ENCODE peak calls at places on chromosome 22, in seven cellular contexts. X is K562, R is GM12891, T is GM12878, P is H1, C is HepG2, M is SK-N-SH. W is an unnamed sample.

GRCh38 chr22:21626735-21627469 is 2.9 kb downstream of the YDJC start:
- DNase-seq in X (peak; percentile 63), T (no peak), P (no peak), C (no peak), R (no peak), M (no peak), W (no peak)

GRCh38 chr22:21033895-21034294 is 1.5 kb upstream of the SLC7A4 start:
- DNase-seq in T (no peak), R (no peak), C (no peak), P (no peak), X (no peak), M (no peak), W (no peak)

GRCh38 chr22:28268176-28268575 is 349.1 kb upstream of the PITPNB start:
- DNase-seq in C (no peak), R (no peak), X (no peak), P (no peak), M (no peak), T (no peak), W (no peak)

GRCh38 chr22:40181323-40181722 is 3.6 kb downstream of the TNRC6B start:
- DNase-seq in P (no peak), X (no peak), R (no peak), T (no peak), C (no peak), M (no peak), W (no peak)

GRCh38 chr22:48901324-48901723 is 926.3 kb downstream of the BRD1 start:
- DNase-seq in X (no peak), R (no peak), T (no peak), P (no peak), C (no peak), M (no peak), W (no peak)

GRCh38 chr22:27097933-27098332 is 440.5 kb downstream of the MIAT start:
- DNase-seq in R (no peak), P (no peak), T (no peak), X (no peak), C (no peak), M (no peak), W (no peak)

GRCh38 chr22:23221351-23221804 is 41.1 kb downstream of the BCR start:
- DNase-seq in P (no peak), R (no peak), M (no peak), C (no peak), X (no peak), T (no peak), W (no peak)

GRCh38 chr22:41021039-41021654 is 70.0 kb downstream of the RBX1 start:
- DNase-seq in M (no peak), P (peak; percentile 59), C (no peak), T (no peak), X (no peak), R (no peak), W (no peak)

GRCh38 chr22:40334899-40335298 is 11.4 kb upstream of the ADSL start:
- DNase-seq in P (no peak), M (peak; percentile 20), R (no peak), X (no peak), T (no peak), C (no peak), W (no peak)

GRCh38 chr22:40534379-40535188 is 101.9 kb downstream of the MRTFA start:
- DNase-seq in R (no peak), T (peak; percentile 53), P (no peak), X (peak; percentile 22), M (no peak), C (no peak), W (no peak)

GRCh38 chr22:35023692-35024363 is 42.1 kb upstream of the ISX start:
- DNase-seq in P (peak; percentile 99), X (peak; percentile 74), R (peak; percentile 74), T (no peak), M (peak; percentile 72), C (no peak), W (peak; percentile 72)

GRCh38 chr22:49967333-49968241 is 7.0 kb downstream of the PIM3 start:
- DNase-seq in C (peak; percentile 70), R (peak; percentile 27), T (no peak), M (peak; percentile 76), P (peak; percentile 46), X (no peak), W (peak; percentile 27)

GRCh38 chr22:44338183-44338812 is 25.5 kb upstream of the SHISAL1 start:
- DNase-seq in M (no peak), R (no peak), T (no peak), C (no peak), X (no peak), P (no peak), W (no peak)

DNA sequence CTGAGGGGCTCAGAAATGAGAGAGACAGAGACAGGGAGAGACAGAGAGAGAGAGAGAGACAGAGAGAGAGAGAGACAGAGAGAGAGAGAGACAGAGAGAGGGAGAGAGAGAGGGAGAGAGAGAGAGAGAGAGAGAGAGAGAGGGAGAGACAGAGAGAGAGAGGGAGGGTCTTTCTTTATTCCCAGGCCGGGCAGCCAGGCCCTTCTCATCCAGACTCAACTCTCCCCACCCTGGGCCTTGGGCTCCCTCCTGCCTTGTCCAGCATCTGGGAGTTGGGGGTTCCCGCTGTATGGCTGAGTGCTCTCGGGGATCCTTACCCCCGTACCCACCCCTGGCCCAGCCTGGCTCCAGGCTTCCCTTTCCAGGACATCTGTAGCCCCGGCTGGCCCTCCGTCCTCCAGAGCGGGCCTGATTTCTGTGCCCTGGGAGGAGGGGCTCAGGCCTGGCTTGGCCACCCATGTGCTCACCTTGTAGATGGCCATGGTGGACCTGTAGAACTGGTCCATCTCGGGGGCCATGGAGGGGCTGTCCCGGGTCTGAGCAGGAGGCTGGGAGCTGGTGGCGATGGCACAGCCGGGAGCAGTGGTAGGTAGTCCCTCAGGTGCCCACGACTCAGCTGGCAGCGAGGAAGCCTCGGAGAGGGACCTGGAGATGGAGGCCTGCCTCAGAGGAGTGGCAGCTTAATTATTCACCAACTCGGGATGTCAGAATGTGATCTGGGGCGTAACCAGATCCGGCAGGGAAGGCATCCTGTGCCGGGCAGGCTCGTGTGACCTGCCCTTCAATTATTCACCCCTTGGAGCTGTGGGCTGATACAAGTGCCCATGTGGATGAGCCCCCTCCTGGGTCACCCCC is at the start of gene BAIAP2L2:
- DNase-seq in R (no peak), P (no peak), X (no peak), T (no peak), M (no peak), C (peak; percentile 79), W (no peak)
- TF ChIP-seq TAF1 in R (no peak), P (no peak), X (no peak), T (no peak), M (no peak), C (peak; percentile 44), W (no peak)

DNA sequence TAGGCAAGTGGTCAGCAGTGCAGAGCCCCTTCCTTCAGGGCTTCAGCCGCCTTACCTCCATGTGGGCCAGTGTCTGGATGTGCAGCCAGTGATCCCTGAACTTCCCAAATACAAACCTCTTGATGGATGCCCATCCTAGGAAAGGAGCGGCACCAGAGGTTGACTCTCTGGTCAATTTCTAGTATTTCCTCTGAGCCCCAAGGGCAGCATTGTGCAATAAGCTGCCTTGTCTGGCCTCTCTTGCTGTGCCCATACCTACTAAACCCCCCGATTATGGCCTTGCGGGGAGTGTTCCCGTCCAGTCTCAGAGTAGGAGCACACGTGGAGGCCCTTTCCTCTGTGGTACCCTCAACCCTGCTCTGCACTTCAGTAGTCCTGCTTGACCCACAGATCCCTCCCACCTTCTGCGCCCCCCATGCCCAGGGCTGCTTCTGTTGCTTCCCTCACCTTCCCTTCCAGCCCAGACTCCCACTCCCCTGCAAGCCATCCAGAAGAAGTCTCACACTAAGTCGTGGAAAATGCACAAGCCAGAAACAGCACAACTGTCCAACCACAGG is 39.7 kb upstream of the HORMAD2 start:
- DNase-seq in R (no peak), X (no peak), M (no peak), P (no peak), T (no peak), C (no peak), W (no peak)
- TF ChIP-seq POLR2AphosphoS5 in R (no peak), X (no peak), M (no peak), P (no peak), T (no peak), C (no peak), W (no peak)

GRCh38 chr22:19776433-19777031 is 16.0 kb downstream of the TBX1 start:
- DNase-seq in P (no peak), T (no peak), M (no peak), C (no peak), X (peak; percentile 88), R (no peak), W (no peak)
- TF ChIP-seq TAF1 in P (no peak), T (no peak), M (no peak), C (no peak), X (no peak), R (no peak), W (no peak)

GRCh38 chr22:33812578-33812977 is 107.7 kb downstream of the LARGE1 start:
- DNase-seq in M (no peak), T (no peak), P (no peak), X (no peak), R (no peak), C (no peak), W (no peak)

GRCh38 chr22:33811208-33811607 is 109.1 kb downstream of the LARGE1 start:
- DNase-seq in C (no peak), P (no peak), T (no peak), M (no peak), X (no peak), R (no peak), W (no peak)

GRCh38 chr22:33807465-33807864 is 112.8 kb downstream of the LARGE1 start:
- DNase-seq in M (no peak), P (no peak), C (no peak), R (no peak), X (no peak), T (no peak), W (no peak)

GRCh38 chr22:33806191-33806590 is 114.1 kb downstream of the LARGE1 start:
- DNase-seq in M (no peak), T (peak; percentile 15), C (no peak), P (no peak), R (peak; percentile 18), X (no peak), W (peak; percentile 15)

GRCh38 chr22:33811686-33812085 is 108.6 kb downstream of the LARGE1 start:
- DNase-seq in C (no peak), P (no peak), M (no peak), R (no peak), X (no peak), T (no peak), W (no peak)
- TF ChIP-seq POLR2AphosphoS5 in C (no peak), P (no peak), M (no peak), R (no peak), X (no peak), T (no peak), W (no peak)

DNA sequence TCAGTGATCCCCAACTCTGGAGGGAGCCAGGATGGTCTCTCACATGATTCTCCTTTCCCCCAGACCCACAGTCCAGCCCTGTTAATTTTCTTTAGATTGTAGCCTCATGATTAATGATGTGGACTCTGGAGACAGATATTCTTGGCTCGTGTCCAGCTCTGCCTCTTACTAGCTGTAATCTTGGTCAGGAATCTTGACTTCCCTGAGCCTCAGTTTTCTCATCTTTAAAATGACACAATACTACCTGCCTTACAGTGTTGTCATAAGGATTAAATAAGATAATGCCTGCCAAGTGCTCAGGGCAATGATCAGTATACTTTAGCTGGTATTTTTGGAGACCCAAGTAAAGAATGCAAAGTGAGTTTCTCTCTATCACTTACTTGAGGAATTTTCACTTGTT is 60.0 kb downstream of the SPECC1L start:
- DNase-seq in P (no peak), X (peak; percentile 17), M (no peak), R (no peak), C (no peak), T (no peak), W (no peak)
- TF ChIP-seq TAF1 in P (no peak), X (no peak), M (no peak), R (no peak), C (no peak), T (no peak), W (no peak)

W was measured in GM12892.